ENCODE peak calls at places on chromosomes 5 and 9, in four cellular contexts. T is GM20000, D is natural killer cell, A is activated B cell treated with CpG ODN at 0.5 μM for 24 hours. R is an unnamed sample.

GRCh38 chr5:98734646-98735045 is 38.8 kb upstream of the RGMB start:
- DNase-seq in A (no peak), T (no peak), D (no peak), R (no peak)

GRCh38 chr5:64330728-64331231 is 165.1 kb downstream of the RNF180 start:
- DNase-seq in A (no peak), T (no peak), D (no peak), R (no peak)

GRCh38 chr9:7479300-7479699 is 320.3 kb downstream of the DMAC1 start:
- DNase-seq in D (no peak), A (no peak), T (no peak), R (no peak)

GRCh38 chr5:140311011-140311467 is 8.1 kb upstream of the PFDN1 start:
- DNase-seq in T (no peak), A (no peak), D (no peak), R (no peak)

GRCh38 chr9:85224729-85225128 is 517.0 kb downstream of the AGTPBP1 start:
- DNase-seq in D (no peak), A (no peak), T (no peak), R (no peak)

GRCh38 chr9:89929721-89930480 is 325.1 kb downstream of the GADD45G start:
- DNase-seq in A (no peak), T (no peak), D (no peak), R (no peak)

GRCh38 chr9:116565986-116566385 is 121.1 kb upstream of the TRIM32 start:
- DNase-seq in A (no peak), D (no peak), T (no peak), R (no peak)

GRCh38 chr5:157245477-157245876 is 20.4 kb upstream of the CYFIP2 start:
- DNase-seq in T (no peak), D (no peak), A (no peak), R (no peak)

GRCh38 chr5:150577378-150577777 is 63.1 kb upstream of the SYNPO start:
- DNase-seq in T (no peak), D (no peak), A (no peak), R (no peak)

GRCh38 chr5:113266227-113266912 is 168.4 kb downstream of the TSSK1B start:
- DNase-seq in D (no peak), A (no peak), T (no peak), R (no peak)

GRCh38 chr5:50463047-50463446 is 22.0 kb upstream of the EMB start:
- DNase-seq in T (no peak), D (no peak), A (no peak), R (no peak)

GRCh38 chr9:112013261-112013660 is 116.6 kb downstream of the UGCG start:
- DNase-seq in D (no peak), T (no peak), A (no peak), R (no peak)

GRCh38 chr5:96870094-96871021 is 5.9 kb upstream of the ERAP2 start:
- DNase-seq in T (peak; percentile 53), A (no peak), D (no peak), R (no peak)

GRCh38 chr5:78116167-78116566 is 178.3 kb downstream of the AP3B1 start:
- DNase-seq in T (no peak), D (no peak), A (no peak), R (no peak)

GRCh38 chr9:21904776-21905175 is 89.4 kb downstream of the CDKN2A start:
- DNase-seq in T (no peak), A (no peak), D (no peak), R (no peak)
- TF ChIP-seq CTCF in T (no peak), A (no peak), D (no peak), R (no peak)

DNA sequence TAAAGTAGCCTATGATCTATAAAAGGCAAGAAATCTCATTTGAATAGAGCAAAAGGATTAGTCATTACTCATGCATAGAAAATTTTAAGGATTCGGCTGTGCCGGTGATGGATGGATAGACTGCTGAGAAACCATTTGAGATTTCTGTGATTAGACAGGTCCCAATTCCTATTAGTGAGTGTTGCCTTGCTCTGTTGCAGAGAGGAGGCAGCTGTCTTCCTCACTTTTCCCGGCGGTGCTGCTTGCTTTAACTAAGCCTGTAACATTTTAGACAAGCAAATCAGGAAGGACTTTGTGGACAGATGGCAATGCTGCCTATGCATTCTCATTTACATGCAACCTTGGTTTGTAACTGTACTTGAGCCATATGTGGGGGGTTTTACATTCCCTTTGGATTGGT is 1176.4 kb downstream of the CDH18 start:
- DNase-seq in D (no peak), A (no peak), T (no peak), R (no peak)
- TF ChIP-seq CTCF in D (no peak), A (no peak), T (no peak), R (no peak)

DNA sequence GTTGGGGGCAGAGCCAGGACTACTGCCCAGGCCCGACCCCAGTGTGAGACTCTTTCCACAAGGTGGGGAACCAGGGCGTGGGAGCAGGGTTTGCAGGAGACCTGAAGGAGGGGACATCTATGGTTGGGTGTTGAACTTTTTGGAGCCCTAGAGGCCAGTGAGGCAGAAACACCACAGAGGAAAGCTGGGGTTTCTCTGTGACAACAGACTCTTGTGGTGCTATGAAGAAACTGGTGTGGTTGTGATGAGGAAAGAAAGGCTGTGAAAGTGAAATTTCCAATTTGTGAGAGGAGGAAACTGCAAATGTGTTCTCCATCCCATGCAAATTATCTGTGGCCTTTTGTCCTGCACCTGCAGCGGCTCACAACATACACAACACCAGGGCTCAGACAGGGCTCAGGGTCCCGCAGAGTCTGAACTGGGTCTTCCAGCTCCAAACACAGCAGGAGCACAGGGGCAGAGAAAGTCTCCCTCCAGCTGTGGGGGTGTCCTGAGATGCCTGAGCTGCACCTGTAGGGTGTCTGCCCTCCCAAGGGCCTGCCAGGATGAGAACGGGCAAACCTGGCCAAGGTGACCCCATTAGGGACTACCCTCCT is 51.4 kb upstream of the GRHPR start:
- DNase-seq in A (peak; percentile 58), T (peak; percentile 67), D (no peak), R (no peak)
- TF ChIP-seq CTCF in A (no peak), T (no peak), D (no peak), R (no peak)

DNA sequence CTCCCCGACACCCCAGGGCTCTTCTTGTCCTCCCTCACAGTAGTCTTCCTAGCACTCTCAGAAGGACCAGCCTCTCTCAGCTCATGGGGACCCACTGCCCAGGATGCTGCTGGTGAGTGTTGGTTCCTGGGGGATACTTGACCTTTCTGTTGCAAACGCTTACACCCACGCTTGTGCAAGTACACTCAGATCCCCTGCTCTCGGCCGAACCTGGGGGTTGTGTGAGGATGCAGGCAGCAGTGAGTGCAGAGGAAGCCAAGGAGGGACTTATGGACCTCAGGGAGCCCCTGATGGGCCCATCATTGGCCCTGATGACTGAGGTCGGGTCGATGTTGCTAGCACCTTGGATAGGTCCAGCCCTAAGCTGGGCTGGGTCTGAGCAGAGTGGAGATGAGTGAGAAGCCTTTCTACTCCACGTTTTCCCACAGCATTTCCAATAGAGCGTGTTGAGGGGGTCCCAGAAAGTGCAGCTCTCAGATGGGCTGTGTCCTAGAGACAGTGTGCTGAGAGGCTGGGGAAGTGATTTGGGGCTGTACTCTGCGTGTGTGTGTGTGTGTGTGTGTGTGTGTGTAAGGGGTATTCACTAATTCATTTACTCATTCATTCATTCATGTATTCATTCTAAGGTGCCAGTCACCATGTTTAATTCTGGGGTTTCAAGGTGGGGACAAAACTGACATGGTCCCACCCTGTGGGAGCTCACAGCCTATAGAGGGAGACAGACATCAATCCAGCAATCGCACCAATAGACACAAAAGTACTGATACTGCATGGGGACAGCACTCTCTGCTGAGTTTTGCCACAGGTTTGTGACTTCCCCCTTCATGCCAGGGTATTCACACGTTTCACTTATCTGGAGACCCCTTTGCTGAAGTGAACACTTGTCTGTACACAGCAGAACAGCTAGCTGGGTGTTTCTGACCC is 25.2 kb upstream of the PITX1 start:
- DNase-seq in A (no peak), T (no peak), D (no peak), R (no peak)
- TF ChIP-seq CTCF in A (no peak), T (no peak), D (no peak), R (no peak)

GRCh38 chr5:170571885-170572284 is 68.1 kb downstream of the KCNIP1 start:
- DNase-seq in A (no peak), T (no peak), D (no peak), R (no peak)

GRCh38 chr5:170572453-170572852 is 68.6 kb downstream of the KCNIP1 start:
- DNase-seq in D (no peak), A (no peak), T (peak; percentile 32), R (no peak)

GRCh38 chr5:170573119-170573518 is 69.3 kb downstream of the KCNIP1 start:
- DNase-seq in T (no peak), D (no peak), A (no peak), R (no peak)

GRCh38 chr5:170571331-170571731 is 67.5 kb downstream of the KCNIP1 start:
- DNase-seq in A (no peak), D (no peak), T (no peak), R (no peak)

DNA sequence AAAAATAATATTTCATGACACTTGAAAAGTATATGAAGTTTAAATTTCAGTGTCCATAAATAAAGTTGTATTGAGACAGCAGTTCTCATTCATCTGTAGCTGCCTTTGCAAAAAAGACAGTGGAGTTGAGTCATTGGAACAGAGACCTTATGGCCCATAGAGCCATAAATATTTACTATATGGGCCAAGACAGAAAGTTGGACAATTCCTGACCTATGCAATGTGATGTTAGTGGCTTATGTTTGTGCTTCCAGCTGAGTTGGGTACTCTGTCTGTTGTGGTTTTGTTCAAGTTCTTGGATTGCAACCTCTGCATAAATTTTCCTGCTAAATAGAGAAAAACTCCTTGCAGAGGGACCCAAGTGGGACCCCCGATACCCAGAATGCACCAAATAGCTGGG is 69.8 kb downstream of the KCNIP1 start:
- DNase-seq in A (no peak), D (no peak), T (no peak), R (no peak)
- TF ChIP-seq CTCF in A (no peak), D (no peak), T (no peak), R (no peak)

GRCh38 chr9:34125681-34126206 is 754 bp downstream of the DCAF12 start:
- DNase-seq in A (no peak), D (no peak), T (peak; percentile 29), R (no peak)

GRCh38 chr9:34124103-34124502 is 2.4 kb downstream of the DCAF12 start:
- DNase-seq in A (no peak), T (no peak), D (no peak), R (no peak)

GRCh38 chr9:34127035-34127948 is 794 bp upstream of the DCAF12 start:
- DNase-seq in D (no peak), T (no peak), A (no peak), R (no peak)

GRCh38 chr9:34124923-34125322 is 1.6 kb downstream of the DCAF12 start:
- DNase-seq in T (no peak), A (no peak), D (no peak), R (no peak)

DNA sequence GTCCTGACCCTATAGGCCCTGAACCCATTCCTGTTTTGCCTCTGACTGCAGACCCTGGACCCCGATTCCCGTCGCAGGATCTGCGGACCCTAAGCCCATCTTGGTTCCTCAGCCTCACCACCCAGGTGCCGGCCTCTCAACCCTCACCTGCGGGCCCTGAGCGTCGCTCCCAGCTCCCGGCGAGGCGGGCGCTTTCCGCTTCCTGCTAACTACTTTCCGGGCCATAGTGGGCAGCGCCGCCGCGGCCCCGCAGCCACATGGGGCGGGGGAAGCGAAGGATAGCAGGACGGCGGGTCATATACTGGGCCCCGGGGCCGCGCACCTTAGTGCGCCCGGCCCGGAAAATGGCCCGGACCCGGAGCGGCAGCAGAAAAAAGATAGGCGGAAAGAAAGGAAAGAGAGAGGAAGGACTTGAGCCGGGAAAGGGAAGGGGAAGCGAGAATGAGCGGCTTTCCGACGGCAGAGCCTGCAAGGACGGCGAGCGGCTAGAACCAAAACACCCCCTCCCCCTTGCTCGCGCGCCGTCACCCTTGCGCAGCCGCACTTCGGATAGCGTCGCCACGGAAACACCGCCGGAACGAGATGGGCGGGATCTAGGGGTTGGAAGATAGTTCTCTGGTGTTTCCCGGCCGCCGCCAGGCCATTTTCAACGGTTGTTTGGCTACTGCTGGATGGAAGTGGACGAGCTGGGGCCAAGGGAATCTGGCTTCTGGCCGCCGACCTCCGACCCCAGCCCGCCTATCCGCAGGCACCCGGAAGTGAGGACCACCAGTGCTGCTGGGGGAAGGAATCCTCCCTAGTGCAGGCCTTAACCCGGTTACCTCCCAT is at the start of gene DCAF12:
- DNase-seq in A (peak; percentile 71), T (peak; percentile 93), D (peak; percentile 89), R (peak; percentile 94)
- TF ChIP-seq CTCF in A (no peak), T (no peak), D (no peak), R (no peak)

GRCh38 chr5:4411664-4412063 is 728.5 kb upstream of the ADAMTS16 start:
- DNase-seq in A (no peak), D (no peak), T (no peak), R (no peak)
- TF ChIP-seq CTCF in A (no peak), D (no peak), T (no peak), R (peak; percentile 9)

R was measured in mesothelial cell of epicardium.